ENCODE peak calls at places on chromosomes 13 and 19, in ten cellular contexts. T is stimulated activated CD8-positive, alpha-beta memory T cell treated with anti-CD3 and anti-CD28 coated beads, Interleukin-15, amount 100 ng/mL, for 24 hours; G is ELR; D is GM12891; V is progenitor cell of endocrine pancreas; X is CD8-positive, alpha-beta memory T cell; P is GM19239; N is astrocyte of the spinal cord; B is CD4-positive, CD25-positive, alpha-beta regulatory T cell; A is keratinocyte. Y is an unnamed sample.

GRCh38 chr13:67776171-67776570 is 546.0 kb upstream of the PCDH9 start:
- DNase-seq in A (no peak), T (no peak), N (no peak), P (no peak), X (no peak), D (no peak), G (no peak), V (no peak), B (no peak), Y (no peak)

GRCh38 chr13:61463027-61463426 is 47.4 kb upstream of the PCDH20 start:
- DNase-seq in B (no peak), T (no peak), D (no peak), P (no peak), X (no peak), A (no peak), G (no peak), N (no peak), V (no peak), Y (no peak)

GRCh38 chr19:46365561-46365960 is 18.7 kb downstream of the PPP5C start:
- DNase-seq in V (no peak), D (no peak), G (no peak), A (no peak), P (no peak), T (no peak), X (no peak), B (no peak), N (peak; percentile 57), Y (peak; percentile 96)

GRCh38 chr19:7900401-7900870 is 3.2 kb upstream of the MAP2K7 start:
- DNase-seq in D (no peak), A (no peak), G (no peak), B (no peak), T (no peak), V (no peak), P (no peak), X (no peak), N (no peak), Y (no peak)

GRCh38 chr13:113631341-113632095 is 26.5 kb downstream of the ATP4B start:
- DNase-seq in V (no peak), B (no peak), G (no peak), X (no peak), P (no peak), T (no peak), D (no peak), N (no peak), A (no peak), Y (no peak)

GRCh38 chr19:4140237-4140711 is 13.2 kb upstream of the CREB3L3 start:
- DNase-seq in T (no peak), G (peak; percentile 87), D (peak; percentile 58), X (no peak), B (peak; percentile 69), V (no peak), N (peak; percentile 59), P (peak; percentile 75), A (no peak), Y (peak; percentile 23)

GRCh38 chr19:10593148-10593547 is 6.0 kb upstream of the AP1M2 start:
- DNase-seq in N (no peak), P (no peak), T (no peak), B (no peak), X (no peak), A (no peak), V (no peak), D (no peak), G (no peak), Y (no peak)

GRCh38 chr13:21256351-21256761 is 79.9 kb downstream of the MRPL57 start:
- DNase-seq in A (no peak), T (no peak), X (no peak), N (no peak), G (no peak), V (no peak), P (no peak), B (peak; percentile 16), D (no peak), Y (no peak)

GRCh38 chr19:58356971-58357797 is 3.9 kb upstream of the A1BG start:
- DNase-seq in T (no peak), P (no peak), B (no peak), N (no peak), V (no peak), A (no peak), D (no peak), X (no peak), G (no peak), Y (no peak)

GRCh38 chr13:97962887-97963286 is 9.4 kb downstream of the IPO5 start:
- DNase-seq in V (no peak), B (no peak), A (no peak), D (no peak), X (no peak), T (no peak), G (no peak), N (no peak), P (no peak), Y (no peak)

GRCh38 chr13:61935710-61936109 is 520.1 kb upstream of the PCDH20 start:
- DNase-seq in N (no peak), D (no peak), X (no peak), G (no peak), V (no peak), P (no peak), T (no peak), A (no peak), B (no peak), Y (no peak)

GRCh38 chr13:93529961-93530360 is 303.4 kb downstream of the GPC6 start:
- DNase-seq in T (no peak), D (no peak), X (no peak), N (no peak), A (no peak), P (no peak), G (no peak), B (no peak), V (no peak), Y (no peak)

GRCh38 chr13:30334663-30335386 is 27.5 kb upstream of the KATNAL1 start:
- DNase-seq in N (peak; percentile 12), T (no peak), B (peak; percentile 65), D (no peak), A (no peak), V (no peak), G (peak; percentile 61), X (no peak), P (no peak), Y (peak; percentile 81)

GRCh38 chr13:58478858-58479257 is 847.3 kb downstream of the PCDH17 start:
- DNase-seq in V (no peak), P (no peak), B (no peak), G (no peak), T (no peak), X (no peak), A (no peak), D (no peak), N (no peak), Y (no peak)

GRCh38 chr13:44211286-44211685 is 162.3 kb upstream of the SERP2 start:
- DNase-seq in P (no peak), N (no peak), X (no peak), A (no peak), G (no peak), V (no peak), B (no peak), T (no peak), D (no peak), Y (no peak)

GRCh38 chr13:108155185-108156106 is 59.9 kb downstream of the LIG4 start:
- DNase-seq in T (peak; percentile 25), A (peak; percentile 9), N (peak; percentile 59), V (peak; percentile 40), B (peak; percentile 53), D (no peak), P (peak; percentile 9), G (peak; percentile 35), X (peak; percentile 34), Y (peak; percentile 75)

GRCh38 chr19:43489979-43490599 is 14.5 kb downstream of the PHLDB3 start:
- DNase-seq in D (no peak), B (no peak), P (no peak), A (no peak), X (no peak), G (no peak), V (no peak), T (no peak), N (no peak), Y (no peak)

GRCh38 chr13:47019977-47020376 is 123.1 kb upstream of the HTR2A start:
- DNase-seq in G (no peak), D (no peak), T (no peak), X (no peak), N (no peak), A (no peak), P (no peak), B (no peak), V (no peak), Y (no peak)

GRCh38 chr19:41927810-41928192 is 448 bp downstream of the ERFL start:
- DNase-seq in T (no peak), X (peak; percentile 25), P (no peak), B (no peak), D (no peak), N (no peak), A (no peak), G (no peak), V (no peak), Y (no peak)

GRCh38 chr13:53342623-53343022 is 314.0 kb downstream of the OLFM4 start:
- DNase-seq in T (no peak), X (no peak), B (no peak), P (no peak), N (no peak), V (no peak), D (no peak), A (no peak), G (no peak), Y (no peak)

GRCh38 chr19:12913871-12914690 is 5.0 kb downstream of the SYCE2 start:
- DNase-seq in V (no peak), D (peak; percentile 51), X (peak; percentile 26), N (no peak), B (peak; percentile 81), A (no peak), P (no peak), G (no peak), T (no peak), Y (no peak)

GRCh38 chr19:7544626-7545025 is 9.1 kb downstream of the PNPLA6 start:
- DNase-seq in V (no peak), A (no peak), N (no peak), G (no peak), X (no peak), P (no peak), D (no peak), T (no peak), B (peak; percentile 45), Y (no peak)

GRCh38 chr13:76799696-76800095 is 86.5 kb downstream of the KCTD12 start:
- DNase-seq in G (peak; percentile 10), A (no peak), V (no peak), B (no peak), T (no peak), D (no peak), P (no peak), X (no peak), N (no peak), Y (peak; percentile 9)